ENCODE peak calls at places on chromosomes 2 and 18, in eight cellular contexts. L, A, I, U, Y, Z, D and B are unnamed samples.

GRCh38 chr2:232890896-232891601 is 21.0 kb downstream of the SNORC start:
- DNase-seq in L (peak; percentile 60), A (no peak), I (no peak), U (no peak), Y (no peak), Z (no peak), D (no peak), B (peak; percentile 99)

GRCh38 chr18:44096016-44096415 is 584.7 kb upstream of the SETBP1 start:
- DNase-seq in L (no peak), A (peak; percentile 29), I (no peak), U (no peak), Y (no peak), Z (no peak), D (no peak), B (no peak)

GRCh38 chr18:32139835-32140283 is 48.2 kb downstream of the RNF138 start:
- DNase-seq in L (no peak), A (no peak), I (no peak), U (no peak), Y (no peak), Z (no peak), D (no peak), B (no peak)

GRCh38 chr2:67844024-67844540 is 218.7 kb downstream of the C1D start:
- DNase-seq in L (no peak), A (no peak), I (no peak), U (no peak), Y (no peak), Z (no peak), D (no peak), B (no peak)

GRCh38 chr2:134225841-134226240 is 28.0 kb upstream of the MGAT5 start:
- DNase-seq in L (no peak), A (no peak), I (no peak), U (no peak), Y (no peak), Z (no peak), D (no peak), B (no peak)

GRCh38 chr2:50449306-50449705 is 582.6 kb downstream of the NRXN1 start:
- DNase-seq in L (no peak), A (peak; percentile 13), I (no peak), U (no peak), Y (no peak), Z (no peak), D (no peak), B (no peak)

GRCh38 chr2:133566967-133567645 is 1.2 kb downstream of the NCKAP5 start:
- DNase-seq in L (no peak), A (peak; percentile 82), I (no peak), U (no peak), Y (peak; percentile 86), Z (no peak), D (no peak), B (no peak)

GRCh38 chr18:48932822-48933510 is 17.8 kb downstream of the SMAD7 start:
- DNase-seq in L (peak; percentile 75), A (no peak), I (no peak), U (no peak), Y (no peak), Z (no peak), D (no peak), B (no peak)

GRCh38 chr2:158806941-158807340 is 11.8 kb downstream of the DAPL1 start:
- DNase-seq in L (no peak), A (no peak), I (no peak), U (no peak), Y (no peak), Z (no peak), D (no peak), B (no peak)

GRCh38 chr2:193935114-193935513 is 1721.9 kb upstream of the SLC39A10 start:
- DNase-seq in L (no peak), A (no peak), I (no peak), U (no peak), Y (no peak), Z (no peak), D (no peak), B (no peak)

GRCh38 chr18:25261768-25262167 is 90.2 kb downstream of the ZNF521 start:
- DNase-seq in L (no peak), A (no peak), I (no peak), U (no peak), Y (no peak), Z (no peak), D (no peak), B (no peak)

GRCh38 chr2:134401789-134402188 is 147.9 kb downstream of the MGAT5 start:
- DNase-seq in L (no peak), A (no peak), I (no peak), U (no peak), Y (no peak), Z (no peak), D (no peak), B (no peak)

GRCh38 chr2:219572237-219573001 is at the start of gene INHA:
- DNase-seq in L (no peak), A (no peak), I (no peak), U (no peak), Y (no peak), Z (no peak), D (no peak), B (no peak)

GRCh38 chr2:146927080-146927714 is 917.6 kb upstream of the ACVR2A start:
- DNase-seq in L (peak; percentile 71), A (peak; percentile 73), I (no peak), U (no peak), Y (peak; percentile 85), Z (peak; percentile 53), D (no peak), B (peak; percentile 49)

GRCh38 chr18:53886066-53886465 is 338.4 kb downstream of the MBD2 start:
- DNase-seq in L (no peak), A (no peak), I (no peak), U (no peak), Y (no peak), Z (no peak), D (no peak), B (no peak)

GRCh38 chr2:3169106-3169870 is 208.3 kb downstream of the EIPR1 start:
- DNase-seq in L (peak; percentile 41), A (peak; percentile 59), I (no peak), U (no peak), Y (peak; percentile 47), Z (no peak), D (no peak), B (no peak)

GRCh38 chr2:133607679-133608078 is 39.4 kb upstream of the NCKAP5 start:
- DNase-seq in L (no peak), A (no peak), I (no peak), U (no peak), Y (no peak), Z (no peak), D (no peak), B (no peak)